ENCODE peak calls at places on chromosomes 13 and 19, in five cellular contexts. O, M, J, Y and X are unnamed samples.
A peak's percentile ranks its signal among the peaks of the same experiment; 100 is the strongest.

GRCh38 chr13:20550799-20551198 is 16.2 kb upstream of the IFT88 start:
- DNase-seq in O (no peak), M (no peak), J (no peak), Y (no peak), X (no peak)

GRCh38 chr13:106418556-106418955 is 116.9 kb downstream of the EFNB2 start:
- DNase-seq in O (no peak), M (no peak), J (peak; percentile 62), Y (no peak), X (peak; percentile 18)

GRCh38 chr13:33970746-33971145 is 152.8 kb downstream of the RFC3 start:
- DNase-seq in O (no peak), M (no peak), J (no peak), Y (no peak), X (no peak)

GRCh38 chr13:38202730-38203129 is 146.9 kb upstream of the UFM1 start:
- DNase-seq in O (no peak), M (no peak), J (peak; percentile 71), Y (no peak), X (no peak)

GRCh38 chr19:7188682-7189629 is 105.3 kb downstream of the INSR start:
- DNase-seq in O (no peak), M (no peak), J (no peak), Y (no peak), X (no peak)

GRCh38 chr19:41442473-41443360 is at the start of gene ERICH4:
- DNase-seq in O (no peak), M (no peak), J (no peak), Y (no peak), X (no peak)

GRCh38 chr13:30257433-30258099 is 49.8 kb downstream of the KATNAL1 start:
- DNase-seq in O (no peak), M (no peak), J (peak; percentile 83), Y (no peak), X (no peak)

GRCh38 chr19:6956573-6956972 is 64.7 kb downstream of the MBD3L2B start:
- DNase-seq in O (no peak), M (no peak), J (no peak), Y (no peak), X (no peak)

GRCh38 chr19:34711890-34712289 is 22.2 kb upstream of the ZNF181 start:
- DNase-seq in O (no peak), M (no peak), J (no peak), Y (no peak), X (no peak)

GRCh38 chr19:11064831-11065303 is 24.4 kb upstream of the LDLR start:
- DNase-seq in O (no peak), M (no peak), J (peak; percentile 58), Y (no peak), X (no peak)

GRCh38 chr13:107650081-107650701 is 565.1 kb downstream of the LIG4 start:
- DNase-seq in O (peak; percentile 58), M (no peak), J (peak; percentile 82), Y (peak; percentile 13), X (peak; percentile 58)

GRCh38 chr13:98349731-98350305 is 172.7 kb upstream of the RNF113B start:
- DNase-seq in O (no peak), M (no peak), J (no peak), Y (no peak), X (no peak)

GRCh38 chr19:32866564-32867265 is 2.9 kb downstream of the SLC7A9 start:
- DNase-seq in O (no peak), M (no peak), J (no peak), Y (no peak), X (no peak)

GRCh38 chr19:17522988-17523872 is 11.8 kb downstream of the PGLS start:
- DNase-seq in O (peak; percentile 99), M (no peak), J (no peak), Y (peak; percentile 43), X (no peak)

GRCh38 chr13:51525567-51526165 is 58.6 kb upstream of the WDFY2 start:
- DNase-seq in O (no peak), M (no peak), J (no peak), Y (no peak), X (peak; percentile 53)

GRCh38 chr13:40483601-40484000 is 182.8 kb downstream of the FOXO1 start:
- DNase-seq in O (no peak), M (no peak), J (no peak), Y (no peak), X (no peak)

GRCh38 chr19:6516659-6517291 is 14.1 kb upstream of the TNFSF9 start:
- DNase-seq in O (peak; percentile 87), M (peak; percentile 82), J (peak; percentile 92), Y (peak; percentile 94), X (peak; percentile 94)

GRCh38 chr19:3006075-3006767 is 22.9 kb downstream of the TLE2 start:
- DNase-seq in O (no peak), M (no peak), J (no peak), Y (no peak), X (no peak)

GRCh38 chr13:33303885-33304284 is 18.3 kb upstream of the STARD13 start:
- DNase-seq in O (no peak), M (no peak), J (no peak), Y (no peak), X (no peak)

GRCh38 chr19:19113040-19113541 is 25.2 kb downstream of the TMEM161A start:
- DNase-seq in O (peak; percentile 66), M (no peak), J (peak; percentile 31), Y (no peak), X (peak; percentile 65)

GRCh38 chr19:1911098-1911497 is 5.9 kb downstream of the ADAT3 start:
- DNase-seq in O (no peak), M (no peak), J (no peak), Y (no peak), X (no peak)

GRCh38 chr13:46311217-46311616 is 75.8 kb downstream of the RUBCNL start:
- DNase-seq in O (no peak), M (no peak), J (no peak), Y (no peak), X (no peak)